ENCODE peak calls at places on chromosomes 6 and 20, in six cellular contexts. D is body of pancreas, L is mesenchymal stem cell, H is dorsolateral prefrontal cortex, J is cardiac muscle cell, V is MG63. W is an unnamed sample.
A peak's percentile ranks its signal among the peaks of the same experiment; 100 is the strongest.

GRCh38 chr6:88050140-88050818 is 2.6 kb downstream of the SPACA1 start:
- DNase-seq in L (no peak), J (no peak), D (no peak), V (no peak), H (no peak), W (no peak)

GRCh38 chr6:167726043-167726442 is 100.7 kb upstream of the AFDN start:
- DNase-seq in H (no peak), L (no peak), V (no peak), D (no peak), J (no peak), W (no peak)

GRCh38 chr6:32845381-32845884 is 1.6 kb upstream of the PSMB8 start:
- DNase-seq in H (no peak), L (no peak), D (no peak), J (no peak), V (no peak), W (no peak)

GRCh38 chr6:17628873-17629272 is 28.8 kb downstream of the FAM8A1 start:
- DNase-seq in J (no peak), L (no peak), H (no peak), V (no peak), D (no peak), W (no peak)

GRCh38 chr6:127967708-127968107 is 66.8 kb upstream of the THEMIS start:
- DNase-seq in L (no peak), D (no peak), J (no peak), H (no peak), V (no peak), W (no peak)

GRCh38 chr6:159169193-159169555 is at the start of gene FNDC1:
- DNase-seq in J (no peak), D (no peak), V (peak; percentile 33), L (peak; percentile 6), H (no peak), W (no peak)

GRCh38 chr20:22617160-22617559 is 32.8 kb upstream of the FOXA2 start:
- DNase-seq in L (no peak), V (no peak), J (peak; percentile 1), H (no peak), D (peak; percentile 79), W (no peak)

GRCh38 chr20:9500121-9500911 is 14.1 kb upstream of the LAMP5 start:
- DNase-seq in D (no peak), L (no peak), H (no peak), J (no peak), V (no peak), W (no peak)

GRCh38 chr6:144033816-144034540 is 25.9 kb upstream of the PLAGL1 start:
- DNase-seq in D (no peak), H (no peak), J (peak; percentile 56), L (peak; percentile 33), V (peak; percentile 86), W (peak; percentile 76)

GRCh38 chr6:16514249-16514648 is 247.0 kb downstream of the ATXN1 start:
- DNase-seq in L (peak; percentile 64), J (peak; percentile 85), H (no peak), D (no peak), V (peak; percentile 17), W (no peak)

GRCh38 chr6:125066964-125067363 is 86.6 kb upstream of the TPD52L1 start:
- DNase-seq in V (no peak), J (peak; percentile 73), H (no peak), D (no peak), L (peak; percentile 59), W (no peak)

GRCh38 chr6:21340563-21340962 is 253.0 kb upstream of the SOX4 start:
- DNase-seq in V (no peak), D (no peak), L (no peak), H (no peak), J (peak; percentile 18), W (no peak)

GRCh38 chr6:42367353-42368011 is 84.2 kb downstream of the TRERF1 start:
- DNase-seq in J (no peak), H (no peak), V (no peak), D (no peak), L (peak; percentile 81), W (no peak)

GRCh38 chr6:129959358-129959930 is 58.9 kb upstream of the L3MBTL3 start:
- DNase-seq in D (no peak), H (no peak), L (no peak), V (no peak), J (no peak), W (no peak)

GRCh38 chr20:2585811-2586210 is 49.4 kb downstream of the TMC2 start:
- DNase-seq in V (peak; percentile 38), J (peak; percentile 30), D (no peak), H (no peak), L (no peak), W (peak; percentile 18)

GRCh38 chr6:41588083-41588482 is 41.9 kb downstream of the FOXP4 start:
- DNase-seq in J (no peak), D (no peak), H (no peak), V (no peak), L (no peak), W (no peak)

GRCh38 chr20:45456632-45457031 is 12.9 kb upstream of the WFDC2 start:
- DNase-seq in L (no peak), D (peak; percentile 44), H (no peak), J (peak; percentile 17), V (no peak), W (no peak)

GRCh38 chr6:108653864-108654402 is 93.2 kb downstream of the FOXO3 start:
- DNase-seq in H (no peak), D (no peak), L (no peak), J (peak; percentile 84), V (peak; percentile 64), W (no peak)

GRCh38 chr6:125198285-125199009 is 44.9 kb downstream of the TPD52L1 start:
- DNase-seq in J (no peak), L (no peak), H (no peak), V (no peak), D (no peak), W (no peak)

GRCh38 chr6:32852018-32852843 is 1.3 kb downstream of the TAP1 start:
- DNase-seq in V (peak; percentile 67), D (no peak), L (no peak), J (peak; percentile 15), H (no peak), W (no peak)

GRCh38 chr20:39885975-39886649 is 802.9 kb downstream of the MAFB start:
- DNase-seq in J (peak; percentile 78), D (peak; percentile 65), L (peak; percentile 82), V (peak; percentile 80), H (no peak), W (peak; percentile 75)

GRCh38 chr6:139014945-139015344 is 13.6 kb upstream of the ABRACL start:
- DNase-seq in V (no peak), J (no peak), D (peak; percentile 65), H (no peak), L (no peak), W (no peak)

GRCh38 chr6:29666826-29667130 is 9.9 kb downstream of the MOG start:
- DNase-seq in L (no peak), H (no peak), V (no peak), D (no peak), J (no peak), W (no peak)

GRCh38 chr6:167872538-167873210 is 46.0 kb downstream of the AFDN start:
- DNase-seq in V (no peak), H (no peak), D (no peak), J (no peak), L (no peak), W (no peak)

GRCh38 chr6:12844284-12845223 is 128.0 kb downstream of the PHACTR1 start:
- DNase-seq in D (no peak), H (no peak), J (peak; percentile 54), V (no peak), L (peak; percentile 24), W (no peak)

GRCh38 chr6:1624071-1624847 is 14.5 kb downstream of the FOXC1 start:
- DNase-seq in V (peak; percentile 25), H (no peak), L (no peak), J (no peak), D (no peak), W (no peak)

GRCh38 chr20:48163521-48163920 is 378.2 kb upstream of the SULF2 start:
- DNase-seq in J (no peak), H (no peak), V (no peak), D (no peak), L (no peak), W (no peak)
- H3K27me3 ChIP-seq in J (no peaks in the 10 kb centered on the region), H (peaks cover 3% of the 10 kb centered on the region), V (peaks cover 19% of the 10 kb centered on the region), D (no peaks in the 10 kb centered on the region), L (peaks cover 58% of the 10 kb centered on the region), W (peaks cover 17% of the 10 kb centered on the region)

GRCh38 chr6:135030532-135031178 is 24.0 kb downstream of the HBS1L start:
- DNase-seq in H (no peak), L (peak; percentile 13), D (no peak), J (peak; percentile 53), V (no peak), W (no peak)
- H3K4me3 ChIP-seq in H (no peak overlapping the region), L (no peak overlapping the region), D (no peak overlapping the region), J (no peak overlapping the region), V (no peak overlapping the region), W (no peak overlapping the region)

GRCh38 chr6:10425177-10425972 is 10.5 kb upstream of the TFAP2A start:
- DNase-seq in J (no peak), D (no peak), L (no peak), H (no peak), V (no peak), W (no peak)

GRCh38 chr6:10421508-10422281 is 6.8 kb upstream of the TFAP2A start:
- DNase-seq in L (no peak), H (no peak), D (no peak), V (no peak), J (no peak), W (no peak)

GRCh38 chr6:10425973-10426780 is 11.3 kb upstream of the TFAP2A start:
- DNase-seq in V (peak; percentile 84), D (no peak), J (peak; percentile 52), L (peak; percentile 52), H (no peak), W (no peak)

GRCh38 chr6:10422282-10423034 is 7.6 kb upstream of the TFAP2A start:
- DNase-seq in H (no peak), D (no peak), L (no peak), J (no peak), V (no peak), W (no peak)

DNA sequence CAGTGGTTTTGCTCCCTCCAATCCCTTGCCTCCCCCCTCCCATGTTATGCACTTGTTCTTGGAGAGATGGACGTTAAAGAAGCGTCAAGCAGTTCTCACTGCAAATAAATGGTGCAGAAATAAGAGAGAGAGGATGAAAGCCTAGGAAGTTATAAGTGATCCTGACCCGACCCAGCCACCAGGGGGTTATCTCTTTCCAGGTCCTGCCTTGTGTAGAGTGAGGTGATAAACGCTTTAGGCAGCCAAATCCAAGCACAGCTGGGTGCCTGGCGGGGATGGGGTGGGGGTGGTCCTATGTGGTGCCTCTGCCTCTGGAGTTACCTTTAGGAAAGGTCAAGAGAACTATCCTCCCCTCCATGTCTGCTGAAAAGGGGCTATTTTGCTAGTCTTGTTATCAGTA is 9.1 kb upstream of the TFAP2A start:
- DNase-seq in V (no peak), L (no peak), D (no peak), H (no peak), J (no peak), W (no peak)
- H3K27me3 ChIP-seq in V (no peaks in the 10 kb centered on the region), L (peaks cover 68% of the 10 kb centered on the region), D (no peaks in the 10 kb centered on the region), H (peaks cover 68% of the 10 kb centered on the region), J (peaks cover 100% of the 10 kb centered on the region), W (no peaks in the 10 kb centered on the region)

GRCh38 chr6:66361886-66362285 is 654.9 kb upstream of the EYS start:
- DNase-seq in V (no peak), H (no peak), D (no peak), J (no peak), L (no peak), W (no peak)
- H3K4me3 ChIP-seq in V (no peak overlapping the region), H (no peak overlapping the region), D (no peak overlapping the region), J (no peak overlapping the region), L (no peak overlapping the region), W (no peak overlapping the region)

W was measured in BJ.